ENCODE peak calls at places on chromosome 16, in seven cellular contexts. Q, S, P, B, G, E and T are unnamed samples. For H3K79me1, the result is how much of the 10 kb centered on the place peaks cover.

GRCh38 chr16:19532601-19533000 is 8.9 kb downstream of the CCP110 start:
- DNase-seq in Q (no peak), S (no peak), B (no peak), P (no peak), E (no peak), G (no peak), T (no peak)

GRCh38 chr16:55478827-55479559 is at the start of gene MMP2:
- DNase-seq in Q (peak), G (peak), B (peak), E (no peak), S (peak), P (peak), T (peak)

GRCh38 chr16:69890891-69891282 is 60.2 kb upstream of the CLEC18A start:
- DNase-seq in Q (no peak), P (no peak), G (no peak), S (no peak), E (no peak), B (no peak), T (no peak)

GRCh38 chr16:65624696-65625095 is 502.8 kb upstream of the CDH11 start:
- DNase-seq in S (no peak), Q (no peak), P (no peak), B (no peak), G (no peak), E (no peak), T (no peak)

GRCh38 chr16:88673685-88674398 is 11.0 kb upstream of the MVD start:
- DNase-seq in Q (no peak), B (no peak), S (no peak), G (no peak), E (no peak), P (no peak), T (no peak)

GRCh38 chr16:9536905-9537304 is 445.5 kb downstream of the HAPSTR1 start:
- DNase-seq in Q (no peak), P (no peak), G (no peak), E (no peak), S (no peak), B (no peak), T (no peak)

GRCh38 chr16:4749700-4750257 is 15.4 kb downstream of the DNAAF8 start:
- DNase-seq in E (no peak), Q (no peak), B (no peak), S (no peak), G (no peak), P (no peak), T (no peak)

GRCh38 chr16:75029854-75030253 is 31.0 kb downstream of the ZNRF1 start:
- DNase-seq in B (no peak), S (peak), G (no peak), Q (peak), E (peak), P (no peak), T (no peak)

GRCh38 chr16:56862776-56863175 is 2.2 kb upstream of the SLC12A3 start:
- DNase-seq in Q (no peak), G (no peak), E (no peak), S (no peak), P (no peak), B (no peak), T (no peak)

GRCh38 chr16:30551781-30552180 is 6.4 kb downstream of the ZNF764 start:
- DNase-seq in P (peak), E (peak), S (no peak), G (no peak), B (no peak), Q (no peak), T (no peak)

GRCh38 chr16:10937068-10937859 is 5.0 kb downstream of the DEXI start:
- DNase-seq in P (no peak), B (no peak), S (no peak), G (no peak), E (no peak), Q (no peak), T (no peak)

GRCh38 chr16:8928467-8928957 is 35.2 kb downstream of the USP7 start:
- DNase-seq in Q (peak), S (peak), G (no peak), E (no peak), B (no peak), P (no peak), T (no peak)

GRCh38 chr16:56353054-56353921 is 72.1 kb downstream of the AMFR start:
- DNase-seq in Q (no peak), S (no peak), B (no peak), G (no peak), E (no peak), P (no peak), T (peak)

GRCh38 chr16:65070831-65071230 is 51.0 kb downstream of the CDH11 start:
- DNase-seq in B (peak), G (no peak), Q (peak), P (peak), S (peak), E (no peak), T (peak)

GRCh38 chr16:11135167-11135973 is 120.6 kb downstream of the SOCS1 start:
- DNase-seq in S (peak), B (no peak), P (no peak), Q (peak), E (peak), G (no peak), T (no peak)

GRCh38 chr16:85416267-85417109 is 196.6 kb upstream of the GSE1 start:
- DNase-seq in S (no peak), G (peak), E (peak), Q (peak), B (no peak), P (peak), T (peak)

GRCh38 chr16:23679274-23679985 is 741 bp downstream of the PLK1 start:
- DNase-seq in G (peak), P (peak), B (peak), E (no peak), S (peak), Q (peak), T (peak)

GRCh38 chr16:17768257-17768656 is 297.5 kb upstream of the XYLT1 start:
- DNase-seq in S (no peak), G (no peak), Q (peak), B (no peak), P (peak), E (peak), T (no peak)

DNA sequence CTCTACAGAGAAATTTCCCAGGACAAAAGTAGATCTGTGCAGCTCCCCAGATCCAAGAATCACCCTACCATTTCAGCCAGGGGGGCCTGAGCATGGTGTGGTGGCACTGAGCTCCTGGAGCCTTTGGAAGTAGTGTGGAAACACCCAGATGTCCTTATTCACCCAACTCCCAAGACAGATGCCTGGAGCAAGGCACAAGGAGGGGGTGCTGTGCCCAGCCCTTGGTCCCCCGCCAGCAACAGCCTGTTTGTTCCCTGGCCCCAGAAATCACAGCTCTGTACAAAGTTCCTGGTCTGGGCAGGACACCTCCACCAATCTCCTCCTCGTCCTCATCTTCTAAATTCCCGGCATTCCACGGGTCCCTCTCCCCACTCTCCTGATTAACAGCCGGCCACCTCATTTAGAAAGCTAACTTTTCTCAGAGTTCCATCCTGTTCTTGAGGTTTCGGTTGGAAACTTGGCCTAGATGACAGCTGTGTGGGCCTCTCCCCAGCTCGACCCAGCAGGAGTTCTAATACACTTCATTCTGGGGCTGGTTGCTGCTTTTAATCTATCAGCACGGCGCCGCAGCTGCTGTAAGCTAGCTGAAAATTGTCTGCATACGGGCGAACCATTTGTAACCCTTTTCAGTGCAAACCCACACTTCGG is 191.1 kb downstream of the C16orf78 start:
- DNase-seq in E (no peak), Q (no peak), B (no peak), G (no peak), P (peak), S (no peak), T (no peak)
- H3K79me1 ChIP-seq in E (under half), Q (under half), B (under half), G (under half), P (under half), S (under half), T (under half)

GRCh38 chr16:3173892-3174617 is 13.9 kb upstream of the OR1F1 start:
- DNase-seq in P (peak), E (no peak), Q (no peak), S (peak), G (peak), B (no peak), T (peak)
- H3K4me2 ChIP-seq in P (peak), E (peak), Q (peak), S (peak), G (peak), B (peak), T (peak)

GRCh38 chr16:35174006-35174405 is 1714.6 kb downstream of the TP53TG3F start:
- DNase-seq in B (no peak), Q (no peak), E (no peak), S (no peak), P (no peak), G (no peak), T (peak)

GRCh38 chr16:35171106-35171505 is 1711.7 kb downstream of the TP53TG3F start:
- DNase-seq in P (no peak), Q (no peak), G (no peak), B (no peak), S (no peak), E (no peak), T (no peak)

GRCh38 chr16:35170610-35171009 is 1711.2 kb downstream of the TP53TG3F start:
- DNase-seq in E (no peak), Q (no peak), S (no peak), B (no peak), G (no peak), P (no peak), T (no peak)

GRCh38 chr16:35176449-35176848 is 1717.0 kb downstream of the TP53TG3F start:
- DNase-seq in S (no peak), G (no peak), P (no peak), Q (no peak), E (no peak), B (no peak), T (no peak)

DNA sequence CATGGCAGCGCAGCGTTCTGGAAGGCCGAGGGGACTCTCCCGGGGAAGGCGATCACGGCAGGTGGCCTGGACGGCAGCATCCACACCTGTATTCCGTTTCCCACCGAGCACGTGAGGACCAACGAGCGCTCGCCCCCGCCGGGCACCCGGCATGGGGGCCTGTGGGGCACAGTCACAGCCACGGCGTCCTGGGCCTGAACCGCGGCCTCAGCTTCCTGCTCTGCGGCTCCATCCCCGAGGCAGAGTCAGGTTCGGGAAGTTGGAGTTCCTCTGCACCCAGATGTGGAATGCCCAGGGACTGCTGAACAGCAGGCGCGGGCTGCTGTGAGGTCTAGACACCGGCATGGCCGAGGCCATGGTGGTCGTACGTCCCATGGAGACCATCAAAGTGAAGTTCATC is 1713.9 kb downstream of the TP53TG3F start:
- DNase-seq in P (no peak), E (no peak), G (no peak), B (no peak), S (no peak), Q (no peak), T (no peak)
- H3K79me1 ChIP-seq in P (under half), E (under half), G (under half), B (under half), S (under half), Q (under half), T (under half)

DNA sequence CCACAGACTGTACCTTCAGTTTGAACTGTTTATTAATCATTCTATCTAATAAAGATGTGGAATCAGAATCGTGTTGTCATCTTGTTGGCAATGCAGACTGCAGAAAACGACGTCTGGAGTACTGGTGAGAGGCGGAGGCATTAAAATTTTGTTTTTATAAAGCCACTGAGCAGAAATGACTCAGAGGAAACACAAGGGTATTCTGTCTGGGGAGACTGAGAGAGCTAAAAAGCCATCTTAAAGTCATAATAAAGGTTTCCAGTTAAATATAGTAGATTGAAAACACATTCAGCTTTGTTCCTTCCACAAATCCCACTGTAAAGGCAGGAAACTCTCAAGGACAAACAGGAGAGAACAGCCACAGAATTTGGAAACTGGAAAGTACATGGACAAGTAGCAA is 74.2 kb downstream of the CPPED1 start:
- DNase-seq in B (no peak), G (no peak), E (no peak), P (no peak), Q (peak), S (no peak), T (no peak)
- H3K4me2 ChIP-seq in B (no peak), G (no peak), E (no peak), P (no peak), Q (no peak), S (no peak), T (no peak)

DNA sequence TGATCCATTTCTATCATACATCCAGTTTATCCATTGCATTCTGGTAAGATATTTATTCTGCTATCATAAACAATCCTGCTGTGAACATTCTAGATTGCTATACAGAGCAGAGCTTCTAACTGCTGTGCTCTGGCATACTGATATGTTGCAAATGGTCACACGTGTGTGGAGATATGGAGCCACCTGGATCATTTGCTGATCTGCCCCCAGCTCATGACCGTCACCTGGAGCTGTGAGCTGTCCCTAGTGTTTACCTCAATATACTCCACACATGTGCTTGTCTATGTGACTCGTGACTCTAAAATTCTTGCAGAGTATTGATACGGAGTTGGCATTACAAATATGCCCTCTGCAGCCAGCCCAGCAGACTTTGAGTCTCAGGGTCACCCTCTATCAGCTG is 164.5 kb upstream of the ZFHX3 start:
- DNase-seq in G (no peak), P (no peak), B (no peak), E (no peak), Q (peak), S (no peak), T (no peak)
- H3K79me1 ChIP-seq in G (under half), P (under half), B (under half), E (under half), Q (under half), S (under half), T (under half)